ENCODE peak calls at places on chromosomes 13 and 19, in eight cellular contexts. G is activated B cell treated with CpG ODN at 0.5 μM for 24 hours, B is kidney, T is BJ, L is osteocyte, H is HFF-Myc, W is T-helper 1 cell, R is caudate nucleus. V is an unnamed sample.

GRCh38 chr13:28579334-28579733 is 79.6 kb upstream of the POMP start:
- DNase-seq in W (no peak), B (peak), H (no peak), G (no peak), T (no peak), L (no peak), R (no peak), V (no peak)

GRCh38 chr13:41311607-41312500 is 787 bp downstream of the NAA16 start:
- DNase-seq in B (peak), G (no peak), W (peak), T (no peak), L (no peak), H (no peak), R (peak), V (peak)

GRCh38 chr19:48461982-48462655 is 6.7 kb downstream of the KCNJ14 start:
- DNase-seq in B (peak), G (no peak), W (no peak), L (no peak), H (no peak), T (no peak), R (no peak), V (no peak)

GRCh38 chr19:39474139-39474620 is 6.5 kb upstream of the TIMM50 start:
- DNase-seq in R (peak), B (no peak), H (no peak), T (no peak), W (peak), G (peak), L (peak), V (peak)

GRCh38 chr19:15298847-15299567 is 33.3 kb downstream of the BRD4 start:
- DNase-seq in G (no peak), H (no peak), B (no peak), T (no peak), L (no peak), W (no peak), R (no peak), V (no peak)

GRCh38 chr19:52689804-52690394 is 44.9 kb downstream of the ZNF611 start:
- DNase-seq in L (peak), R (peak), B (peak), H (no peak), W (no peak), G (peak), T (no peak), V (peak)

GRCh38 chr13:81393686-81394085 is 1052.8 kb upstream of the SPRY2 start:
- DNase-seq in T (no peak), G (no peak), L (no peak), B (no peak), W (no peak), H (no peak), R (no peak), V (no peak)

GRCh38 chr13:76538004-76538403 is 348.2 kb downstream of the KCTD12 start:
- DNase-seq in B (no peak), T (no peak), L (no peak), W (no peak), G (no peak), R (no peak), H (no peak), V (no peak)

GRCh38 chr19:41235480-41235879 is 16.5 kb downstream of the AXL start:
- DNase-seq in G (no peak), W (no peak), L (no peak), R (no peak), T (no peak), B (no peak), H (no peak), V (no peak)

GRCh38 chr13:30026093-30026492 is 175.7 kb upstream of the UBL3 start:
- DNase-seq in H (peak), B (no peak), T (peak), G (no peak), W (no peak), L (no peak), R (no peak), V (no peak)

GRCh38 chr13:51122868-51123267 is 11.8 kb upstream of the C13orf42 start:
- DNase-seq in T (no peak), W (no peak), G (no peak), R (no peak), B (no peak), L (no peak), H (no peak), V (no peak)

GRCh38 chr19:43699506-43700367 is 16.1 kb upstream of the IRGC start:
- DNase-seq in H (peak), W (no peak), L (no peak), T (no peak), B (peak), R (peak), G (peak), V (no peak)

GRCh38 chr19:19342086-19343015 is 21.7 kb downstream of the MAU2 start:
- DNase-seq in R (peak), G (no peak), T (no peak), H (no peak), L (peak), W (no peak), B (no peak), V (no peak)

GRCh38 chr13:20118268-20119140 is 42.3 kb downstream of the GJA3 start:
- DNase-seq in W (peak), T (no peak), H (no peak), L (no peak), G (no peak), B (peak), R (peak), V (peak)

GRCh38 chr19:45769821-45770191 is 754 bp upstream of the SIX5 start:
- DNase-seq in T (no peak), G (no peak), H (no peak), L (no peak), B (peak), R (peak), W (peak), V (no peak)

GRCh38 chr13:102903659-102904407 is 58.0 kb downstream of the ERCC5 start:
- DNase-seq in B (no peak), G (no peak), R (no peak), W (no peak), T (no peak), L (no peak), H (no peak), V (no peak)

GRCh38 chr19:42098781-42099180 is 22.8 kb downstream of the ZNF574 start:
- DNase-seq in W (no peak), T (no peak), B (no peak), G (no peak), R (no peak), H (no peak), L (no peak), V (no peak)